ENCODE peak calls at places on chromosome 14, in four cellular contexts. W is HepG2, S is GM12891, Z is GM12878. I is an unnamed sample.

GRCh38 chr14:54805521-54806322 is 96.9 kb downstream of the GCH1 start:
- DNase-seq in S (peak; percentile 62), W (peak; percentile 62), Z (peak; percentile 27), I (peak; percentile 61)

GRCh38 chr14:70919774-70920173 is 12.5 kb downstream of the PCNX1 start:
- DNase-seq in W (no peak), S (no peak), Z (no peak), I (no peak)

GRCh38 chr14:59585891-59586554 is 9.4 kb upstream of the CCDC175 start:
- DNase-seq in Z (no peak), S (no peak), W (no peak), I (no peak)

GRCh38 chr14:76408877-76409276 is 32.9 kb downstream of the ESRRB start:
- DNase-seq in W (no peak), Z (no peak), S (no peak), I (no peak)

GRCh38 chr14:71833476-71833875 is 98.8 kb upstream of the RGS6 start:
- DNase-seq in S (no peak), Z (no peak), W (no peak), I (no peak)

GRCh38 chr14:79334272-79334671 is 877.0 kb downstream of the DIO2 start:
- DNase-seq in W (no peak), S (no peak), Z (no peak), I (no peak)

GRCh38 chr14:85313801-85314207 is 216.1 kb upstream of the FLRT2 start:
- DNase-seq in Z (no peak), S (no peak), W (no peak), I (no peak)

GRCh38 chr14:74508292-74508731 is 14.7 kb downstream of the ISCA2 start:
- DNase-seq in S (no peak), Z (no peak), W (peak; percentile 54), I (peak; percentile 5)

GRCh38 chr14:95026851-95027463 is 130.4 kb downstream of the DICER1 start:
- DNase-seq in Z (no peak), S (no peak), W (no peak), I (no peak)

GRCh38 chr14:29016050-29016900 is 249.7 kb downstream of the FOXG1 start:
- DNase-seq in W (peak; percentile 78), S (peak; percentile 3), Z (no peak), I (no peak)

GRCh38 chr14:26163761-26164160 is 434.1 kb downstream of the NOVA1 start:
- DNase-seq in Z (no peak), W (peak; percentile 28), S (no peak), I (no peak)
- TF ChIP-seq TAF1 in Z (no peak), W (no peak), S (no peak), I (no peak)

GRCh38 chr14:61749867-61750266 is 12.4 kb upstream of the SNAPC1 start:
- DNase-seq in Z (no peak), S (no peak), W (peak; percentile 45), I (no peak)
- TF ChIP-seq POLR2A in Z (no peak), S (no peak), W (no peak), I (no peak)

GRCh38 chr14:103698380-103699260 is 16.6 kb downstream of the XRCC3 start:
- DNase-seq in W (no peak), S (no peak), Z (no peak), I (no peak)
- TF ChIP-seq TAF1 in W (no peak), S (no peak), Z (no peak), I (no peak)

GRCh38 chr14:92105073-92105844 is 1.1 kb downstream of the ATXN3 start:
- DNase-seq in S (peak; percentile 12), Z (no peak), W (no peak), I (no peak)

GRCh38 chr14:92105845-92106094 is 612 bp downstream of the ATXN3 start:
- DNase-seq in W (peak; percentile 5), Z (no peak), S (no peak), I (peak; percentile 17)

GRCh38 chr14:92103363-92103762 is 3.0 kb downstream of the ATXN3 start:
- DNase-seq in W (no peak), S (no peak), Z (no peak), I (no peak)

GRCh38 chr14:92108345-92109254 is 2.2 kb upstream of the ATXN3 start:
- DNase-seq in Z (no peak), W (peak; percentile 73), S (peak; percentile 13), I (no peak)

GRCh38 chr14:92106095-92106937 is at the start of gene ATXN3:
- DNase-seq in W (peak; percentile 96), Z (peak; percentile 91), S (peak; percentile 90), I (peak; percentile 91)
- TF ChIP-seq POLR2A in W (peak; percentile 71), Z (peak; percentile 86), S (peak; percentile 51), I (peak; percentile 69)

GRCh38 chr14:100778951-100779690 is 46.8 kb upstream of the MEG3 start:
- DNase-seq in W (no peak), Z (no peak), S (no peak), I (no peak)
- TF ChIP-seq TAF1 in W (no peak), Z (no peak), S (no peak), I (no peak)

DNA sequence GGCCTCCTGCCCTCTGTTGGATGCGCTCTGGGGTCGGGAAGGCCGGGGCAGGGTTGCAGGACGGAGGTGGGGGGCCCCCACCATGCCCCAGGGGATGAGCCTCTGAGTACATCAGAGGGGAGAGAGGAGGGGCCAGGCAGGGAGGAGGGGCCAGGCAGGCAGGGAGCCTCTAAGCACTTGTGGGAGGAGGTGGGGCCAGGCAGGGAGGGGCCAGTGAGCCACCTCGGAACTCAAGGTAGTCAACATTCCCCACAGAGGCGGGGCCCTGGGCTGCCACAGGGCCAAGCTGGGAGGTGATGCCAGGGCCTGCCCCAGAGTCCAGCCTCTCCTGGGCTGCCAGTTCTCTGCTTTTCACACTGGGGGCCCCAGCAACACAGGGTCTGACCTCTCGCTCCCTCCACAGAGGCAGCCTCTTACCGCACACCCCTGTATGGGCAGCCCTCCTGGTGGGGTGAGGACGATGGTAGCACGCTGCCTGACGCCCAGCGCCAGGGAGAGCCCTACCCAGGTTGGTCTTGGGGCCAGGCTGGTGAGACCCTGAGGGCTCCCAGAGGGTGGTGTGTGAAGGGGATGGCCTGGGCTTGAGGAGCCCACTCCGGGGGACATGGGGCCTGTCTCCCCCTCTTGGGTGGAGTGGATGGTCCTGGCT is 17.4 kb downstream of the CEP170B start:
- DNase-seq in W (no peak), S (peak; percentile 74), Z (no peak), I (no peak)
- TF ChIP-seq POLR2A in W (no peak), S (no peak), Z (no peak), I (no peak)

GRCh38 chr14:92466068-92466458 is 47.5 kb upstream of the RIN3 start:
- DNase-seq in W (no peak), Z (no peak), S (no peak), I (no peak)
- TF ChIP-seq TAF1 in W (no peak), Z (no peak), S (no peak), I (no peak)

GRCh38 chr14:61696753-61697318 is 1.5 kb downstream of the HIF1A start:
- DNase-seq in S (no peak), W (no peak), Z (no peak), I (no peak)

GRCh38 chr14:61695695-61696527 is 598 bp downstream of the HIF1A start:
- DNase-seq in Z (no peak), S (peak; percentile 10), W (peak; percentile 45), I (peak; percentile 25)

GRCh38 chr14:61698216-61698980 is 3.1 kb downstream of the HIF1A start:
- DNase-seq in W (no peak), Z (no peak), S (no peak), I (no peak)

GRCh38 chr14:61694039-61694438 is 1.3 kb upstream of the HIF1A start:
- DNase-seq in S (no peak), W (no peak), Z (no peak), I (no peak)

DNA sequence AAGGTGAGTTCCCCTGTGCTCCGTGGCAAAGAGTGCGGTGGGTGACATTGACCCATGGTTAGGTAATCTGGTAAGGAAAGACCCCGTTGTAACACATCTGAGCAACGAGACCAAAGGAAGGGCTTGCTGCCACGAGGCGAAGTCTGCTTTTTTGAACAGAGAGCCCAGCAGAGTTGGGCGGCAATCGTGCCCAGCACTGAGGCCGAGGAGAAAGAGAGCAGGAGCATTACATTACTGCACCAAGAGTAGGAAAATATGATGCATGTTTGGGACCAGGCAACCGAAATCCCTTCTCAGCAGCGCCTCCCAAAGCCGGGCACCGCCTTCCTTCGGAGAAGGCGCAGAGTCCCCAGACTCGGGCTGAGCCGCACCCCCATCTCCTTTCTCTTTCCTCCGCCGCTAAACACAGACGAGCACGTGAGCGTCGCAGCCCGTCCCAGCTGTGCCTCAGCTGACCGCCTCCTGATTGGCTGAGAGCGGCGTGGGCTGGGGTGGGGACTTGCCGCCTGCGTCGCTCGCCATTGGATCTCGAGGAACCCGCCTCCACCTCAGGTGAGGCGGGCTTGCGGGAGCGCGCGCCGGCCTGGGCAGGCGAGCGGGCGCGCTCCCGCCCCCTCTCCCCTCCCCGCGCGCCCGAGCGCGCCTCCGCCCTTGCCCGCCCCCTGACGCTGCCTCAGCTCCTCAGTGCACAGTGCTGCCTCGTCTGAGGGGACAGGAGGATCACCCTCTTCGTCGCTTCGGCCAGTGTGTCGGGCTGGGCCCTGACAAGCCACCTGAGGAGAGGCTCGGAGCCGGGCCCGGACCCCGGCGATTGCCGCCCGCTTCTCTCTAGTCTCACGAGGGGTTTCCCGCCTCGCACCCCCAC is at the start of gene HIF1A:
- DNase-seq in Z (peak; percentile 96), W (peak; percentile 93), S (peak; percentile 91), I (peak; percentile 87)
- TF ChIP-seq POLR2A in Z (peak; percentile 97), W (peak; percentile 93), S (peak; percentile 98), I (peak; percentile 98)

I was measured in GM12892.